ENCODE peak calls at places on chromosomes 16 and 17, in four cellular contexts. Q, C, S and D are unnamed samples.

GRCh38 chr16:1443403-1443973 is 868 bp downstream of the CCDC154 start:
- DNase-seq in Q (no peak), C (no peak), S (no peak), D (no peak)

GRCh38 chr16:11278681-11279628 is 2.2 kb downstream of the PRM1 start:
- DNase-seq in Q (no peak), C (no peak), S (no peak), D (no peak)

GRCh38 chr17:68290268-68290954 is 516 bp downstream of the SLC16A6 start:
- DNase-seq in Q (no peak), C (no peak), S (no peak), D (no peak)

GRCh38 chr16:17313085-17313611 is 157.6 kb downstream of the XYLT1 start:
- DNase-seq in Q (no peak), C (peak; percentile 25), S (peak; percentile 9), D (no peak)

GRCh38 chr16:1105888-1106620 is 10.0 kb upstream of the C1QTNF8 start:
- DNase-seq in Q (no peak), C (peak; percentile 64), S (peak; percentile 87), D (peak; percentile 4)

GRCh38 chr17:79000396-79001189 is 9.0 kb downstream of the CANT1 start:
- DNase-seq in Q (no peak), C (no peak), S (no peak), D (no peak)

GRCh38 chr17:34781071-34781470 is 180.2 kb downstream of the CCT6B start:
- DNase-seq in Q (no peak), C (no peak), S (no peak), D (no peak)

GRCh38 chr17:13337864-13338371 is 263.8 kb downstream of the HS3ST3A1 start:
- DNase-seq in Q (no peak), C (no peak), S (peak; percentile 83), D (peak; percentile 57)

GRCh38 chr17:79997004-79997673 is 38.5 kb downstream of the TBC1D16 start:
- DNase-seq in Q (no peak), C (no peak), S (no peak), D (no peak)

GRCh38 chr17:31653710-31654109 is 205.3 kb downstream of the COPRS start:
- DNase-seq in Q (no peak), C (no peak), S (no peak), D (no peak)

GRCh38 chr16:57775661-57776469 is 26.4 kb downstream of the KIFC3 start:
- DNase-seq in Q (no peak), C (no peak), S (no peak), D (no peak)

GRCh38 chr16:61590577-61590976 is 445.7 kb downstream of the CDH8 start:
- DNase-seq in Q (no peak), C (no peak), S (no peak), D (no peak)

GRCh38 chr16:12515771-12516170 is 287.9 kb downstream of the CPPED1 start:
- DNase-seq in Q (no peak), C (no peak), S (no peak), D (no peak)

GRCh38 chr17:1928976-1929375 is 96.2 kb downstream of the RTN4RL1 start:
- DNase-seq in Q (no peak), C (no peak), S (no peak), D (no peak)

GRCh38 chr16:9139965-9140364 is 48.5 kb downstream of the HAPSTR1 start:
- DNase-seq in Q (no peak), C (no peak), S (peak; percentile 40), D (no peak)

GRCh38 chr16:74560912-74561311 is 46.0 kb downstream of the GLG1 start:
- DNase-seq in Q (no peak), C (no peak), S (no peak), D (no peak)

GRCh38 chr17:77070888-77071279 is 69.9 kb upstream of the SEC14L1 start:
- DNase-seq in Q (no peak), C (no peak), S (no peak), D (no peak)

GRCh38 chr17:43588664-43589435 is 42.7 kb upstream of the ETV4 start:
- DNase-seq in Q (no peak), C (no peak), S (no peak), D (no peak)

GRCh38 chr17:51461578-51462004 is 201.2 kb downstream of the UTP18 start:
- DNase-seq in Q (no peak), C (peak; percentile 42), S (peak; percentile 5), D (peak; percentile 21)

GRCh38 chr17:12667299-12667958 is 1.7 kb downstream of the MYOCD start:
- DNase-seq in Q (no peak), C (no peak), S (peak; percentile 87), D (peak; percentile 63)

GRCh38 chr17:81909966-81910839 is 996 bp downstream of the PCYT2 start:
- DNase-seq in Q (no peak), C (no peak), S (no peak), D (no peak)

GRCh38 chr17:4945176-4945943 is 3.0 kb downstream of the PFN1 start:
- DNase-seq in Q (no peak), C (peak; percentile 65), S (peak; percentile 92), D (peak; percentile 92)

GRCh38 chr17:44785921-44786320 is 27.1 kb downstream of the ADAM11 start:
- DNase-seq in Q (no peak), C (no peak), S (no peak), D (no peak)

GRCh38 chr16:84331998-84332780 is 36.1 kb upstream of the ATP2C2 start:
- DNase-seq in Q (no peak), C (no peak), S (no peak), D (peak; percentile 77)

GRCh38 chr17:39954876-39955275 is 7.9 kb upstream of the GSDMA start:
- DNase-seq in Q (no peak), C (no peak), S (no peak), D (no peak)

GRCh38 chr16:31875112-31875803 is 1.7 kb downstream of the ZNF267 start:
- DNase-seq in Q (no peak), C (no peak), S (peak; percentile 62), D (peak; percentile 35)

GRCh38 chr17:66542967-66543525 is 240.6 kb downstream of the PRKCA start:
- DNase-seq in Q (no peak), C (no peak), S (peak; percentile 66), D (no peak)

GRCh38 chr17:1779571-1780074 is 17.8 kb downstream of the SERPINF1 start:
- DNase-seq in Q (no peak), C (no peak), S (peak; percentile 96), D (peak; percentile 83)

GRCh38 chr17:15951368-15952047 is 6.6 kb downstream of the ADORA2B start:
- DNase-seq in Q (no peak), C (no peak), S (no peak), D (no peak)

DNA sequence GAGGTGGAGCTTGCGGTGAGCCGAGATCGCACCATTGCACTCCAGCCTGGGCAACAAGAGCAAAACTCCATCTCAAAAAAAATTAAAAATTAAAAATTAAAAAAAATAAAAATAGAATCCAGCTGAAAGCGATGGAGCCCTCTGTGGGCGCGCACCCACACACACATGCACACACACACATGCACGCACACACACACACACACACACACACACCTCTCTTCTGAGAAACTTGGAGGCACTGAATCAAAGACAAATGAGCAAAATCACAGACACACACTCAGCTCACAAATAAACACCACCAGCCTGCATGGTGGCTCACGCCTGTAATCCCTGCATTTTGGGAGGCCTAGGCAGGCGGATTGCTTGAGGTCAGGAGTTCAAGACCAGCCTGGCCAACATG is 9.6 kb upstream of the FADS6 start:
- DNase-seq in Q (no peak), C (no peak), S (no peak), D (no peak)
- H3K27me3 ChIP-seq in Q (no peaks in the 10 kb centered on the region), C (no peaks in the 10 kb centered on the region), S (peaks cover 45% of the 10 kb centered on the region), D (no peaks in the 10 kb centered on the region)

DNA sequence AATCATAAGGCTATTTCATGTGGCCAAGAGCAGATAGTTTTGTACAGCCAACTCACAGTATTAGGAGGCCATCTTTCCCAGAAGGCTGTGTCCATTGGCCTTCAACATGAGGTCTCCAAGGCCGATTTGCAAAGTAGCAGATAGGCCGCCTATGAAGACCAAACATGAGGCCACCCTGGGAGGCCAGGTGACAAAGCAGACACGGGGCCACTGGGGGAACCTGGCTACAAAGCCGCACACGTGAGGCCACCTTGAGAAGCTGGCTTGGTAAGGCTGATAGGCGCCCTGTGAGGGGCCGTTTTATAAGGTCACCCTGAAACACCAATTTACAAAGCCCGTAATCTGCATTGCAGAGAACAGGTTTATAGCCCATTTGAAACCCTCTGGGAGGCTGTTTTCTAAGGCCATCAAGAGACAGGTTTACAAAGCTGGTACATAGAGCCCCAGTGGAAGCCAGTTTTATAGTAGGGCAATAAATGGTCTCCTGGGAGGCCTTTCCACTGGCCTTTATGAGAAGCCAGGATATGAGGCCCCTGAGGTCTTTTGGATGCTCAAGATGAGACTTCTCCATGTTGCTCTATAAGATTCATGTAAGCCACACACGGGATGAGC is 4.9 kb downstream of the KDM8 start:
- DNase-seq in Q (no peak), C (no peak), S (no peak), D (no peak)
- H3K27me3 ChIP-seq in Q (no peaks in the 10 kb centered on the region), C (no peaks in the 10 kb centered on the region), S (no peaks in the 10 kb centered on the region), D (no peaks in the 10 kb centered on the region)

GRCh38 chr17:45895304-45895968 is 1.1 kb downstream of the MAPT start:
- DNase-seq in Q (no peak), C (peak; percentile 24), S (peak; percentile 46), D (no peak)
- H3K27me3 ChIP-seq in Q (no peaks in the 10 kb centered on the region), C (no peaks in the 10 kb centered on the region), S (peaks cover 46% of the 10 kb centered on the region), D (peaks cover 29% of the 10 kb centered on the region)

GRCh38 chr17:37650419-37651003 is 7.3 kb upstream of the DDX52 start:
- DNase-seq in Q (no peak), C (no peak), S (peak; percentile 79), D (peak; percentile 40)
- H3K27me3 ChIP-seq in Q (no peaks in the 10 kb centered on the region), C (no peaks in the 10 kb centered on the region), S (peaks cover 11% of the 10 kb centered on the region), D (no peaks in the 10 kb centered on the region)

GRCh38 chr17:7710341-7710740 is 5.3 kb downstream of the EFNB3 start:
- DNase-seq in Q (no peak), C (no peak), S (no peak), D (no peak)
- H3K27me3 ChIP-seq in Q (no peaks in the 10 kb centered on the region), C (no peaks in the 10 kb centered on the region), S (peaks cover 67% of the 10 kb centered on the region), D (peaks cover 13% of the 10 kb centered on the region)